ENCODE peak calls at places on chromosomes 16 and 17, in seven cellular contexts. Q is HCT116, A is ovary, W is Peyer's patch, I is IMR-90, Y is sigmoid colon, S is uterus. P is an unnamed sample.

GRCh38 chr17:57899822-57900221 is 50.0 kb upstream of the MRPS23 start:
- DNase-seq in Q (no peak), A (no peak), W (peak; percentile 85), I (no peak), Y (no peak), S (peak; percentile 42), P (no peak)

GRCh38 chr17:45722161-45722560 is 62.0 kb upstream of the CRHR1 start:
- DNase-seq in Q (peak; percentile 16), A (no peak), W (no peak), I (peak; percentile 5), Y (no peak), S (no peak), P (no peak)

GRCh38 chr16:72995151-72995881 is 52.6 kb downstream of the ZFHX3 start:
- DNase-seq in Q (no peak), A (no peak), W (no peak), I (no peak), Y (no peak), S (no peak), P (no peak)

GRCh38 chr16:51374346-51374745 is 223.3 kb upstream of the SALL1 start:
- DNase-seq in Q (no peak), A (no peak), W (no peak), I (peak; percentile 81), Y (no peak), S (no peak), P (no peak)

GRCh38 chr16:10501016-10501607 is 79.3 kb downstream of the EMP2 start:
- DNase-seq in Q (no peak), A (no peak), W (no peak), I (no peak), Y (no peak), S (no peak), P (no peak)

GRCh38 chr17:43846963-43847369 is at the start of gene CD300LG:
- DNase-seq in Q (no peak), A (no peak), W (no peak), I (no peak), Y (no peak), S (peak; percentile 54), P (peak; percentile 57)

GRCh38 chr17:40602445-40603443 is 37.5 kb upstream of the CCR7 start:
- DNase-seq in Q (no peak), A (no peak), W (no peak), I (no peak), Y (peak; percentile 83), S (no peak), P (no peak)

GRCh38 chr16:31354394-31355291 is at the start of gene ITGAX:
- DNase-seq in Q (no peak), A (no peak), W (peak; percentile 74), I (peak; percentile 20), Y (no peak), S (no peak), P (peak; percentile 64)

GRCh38 chr16:12320298-12320706 is 343.8 kb downstream of the SNX29 start:
- DNase-seq in Q (no peak), A (no peak), W (no peak), I (peak; percentile 93), Y (no peak), S (no peak), P (no peak)

GRCh38 chr16:67526149-67526732 is 2.4 kb upstream of the RIPOR1 start:
- DNase-seq in Q (no peak), A (no peak), W (no peak), I (peak; percentile 61), Y (no peak), S (no peak), P (no peak)

GRCh38 chr16:23014592-23014991 is 134.7 kb downstream of the USP31 start:
- DNase-seq in Q (no peak), A (no peak), W (no peak), I (peak; percentile 2), Y (no peak), S (no peak), P (no peak)

GRCh38 chr17:29495011-29495410 is 71.8 kb downstream of the ABHD15 start:
- DNase-seq in Q (no peak), A (no peak), W (no peak), I (peak; percentile 72), Y (no peak), S (no peak), P (no peak)

GRCh38 chr16:63737633-63738032 is 1384.2 kb downstream of the CDH11 start:
- DNase-seq in Q (no peak), A (no peak), W (no peak), I (no peak), Y (no peak), S (no peak), P (no peak)

GRCh38 chr17:79676796-79677195 is 53.9 kb upstream of the ENPP7 start:
- DNase-seq in Q (no peak), A (no peak), W (no peak), I (no peak), Y (no peak), S (no peak), P (no peak)

GRCh38 chr17:42845918-42846593 is 1.7 kb downstream of the AOC2 start:
- DNase-seq in Q (no peak), A (no peak), W (no peak), I (no peak), Y (no peak), S (no peak), P (no peak)

GRCh38 chr17:57557793-57558681 is 187.1 kb downstream of the CCDC182 start:
- DNase-seq in Q (no peak), A (no peak), W (no peak), I (peak; percentile 66), Y (no peak), S (no peak), P (no peak)

GRCh38 chr16:48499822-48500440 is 110.0 kb downstream of the N4BP1 start:
- DNase-seq in Q (no peak), A (peak; percentile 81), W (peak; percentile 49), I (peak; percentile 93), Y (peak; percentile 86), S (peak; percentile 66), P (peak; percentile 46)

GRCh38 chr16:24139282-24139681 is 116.9 kb upstream of the CACNG3 start:
- DNase-seq in Q (no peak), A (no peak), W (no peak), I (no peak), Y (no peak), S (no peak), P (no peak)

GRCh38 chr17:45824901-45825492 is 19.7 kb upstream of the SPPL2C start:
- DNase-seq in Q (no peak), A (no peak), W (no peak), I (no peak), Y (no peak), S (no peak), P (no peak)

GRCh38 chr16:89489731-89490385 is 503 bp downstream of the ANKRD11 start:
- DNase-seq in Q (no peak), A (peak; percentile 34), W (no peak), I (no peak), Y (no peak), S (peak; percentile 37), P (no peak)
- H3K4me1 ChIP-seq in Q (peaks cover 37% of the 10 kb centered on the region), A (peaks cover 21% of the 10 kb centered on the region), W (peaks cover 3% of the 10 kb centered on the region), I (peaks cover 13% of the 10 kb centered on the region), Y (no peaks in the 10 kb centered on the region), S (no peaks in the 10 kb centered on the region), P (peaks cover 48% of the 10 kb centered on the region)

GRCh38 chr17:75849304-75849695 is 5.1 kb upstream of the UNC13D start:
- DNase-seq in Q (no peak), A (no peak), W (no peak), I (no peak), Y (no peak), S (no peak), P (no peak)

GRCh38 chr17:75849724-75850123 is 5.4 kb downstream of the WBP2 start:
- DNase-seq in Q (no peak), A (no peak), W (no peak), I (no peak), Y (no peak), S (no peak), P (no peak)

GRCh38 chr17:75848523-75849303 is 4.5 kb upstream of the UNC13D start:
- DNase-seq in Q (peak; percentile 64), A (peak; percentile 77), W (peak; percentile 94), I (peak; percentile 32), Y (peak; percentile 82), S (peak; percentile 68), P (peak; percentile 81)

GRCh38 chr17:75853410-75853809 is 1.7 kb downstream of the WBP2 start:
- DNase-seq in Q (no peak), A (no peak), W (no peak), I (peak; percentile 60), Y (peak; percentile 70), S (no peak), P (no peak)

DNA sequence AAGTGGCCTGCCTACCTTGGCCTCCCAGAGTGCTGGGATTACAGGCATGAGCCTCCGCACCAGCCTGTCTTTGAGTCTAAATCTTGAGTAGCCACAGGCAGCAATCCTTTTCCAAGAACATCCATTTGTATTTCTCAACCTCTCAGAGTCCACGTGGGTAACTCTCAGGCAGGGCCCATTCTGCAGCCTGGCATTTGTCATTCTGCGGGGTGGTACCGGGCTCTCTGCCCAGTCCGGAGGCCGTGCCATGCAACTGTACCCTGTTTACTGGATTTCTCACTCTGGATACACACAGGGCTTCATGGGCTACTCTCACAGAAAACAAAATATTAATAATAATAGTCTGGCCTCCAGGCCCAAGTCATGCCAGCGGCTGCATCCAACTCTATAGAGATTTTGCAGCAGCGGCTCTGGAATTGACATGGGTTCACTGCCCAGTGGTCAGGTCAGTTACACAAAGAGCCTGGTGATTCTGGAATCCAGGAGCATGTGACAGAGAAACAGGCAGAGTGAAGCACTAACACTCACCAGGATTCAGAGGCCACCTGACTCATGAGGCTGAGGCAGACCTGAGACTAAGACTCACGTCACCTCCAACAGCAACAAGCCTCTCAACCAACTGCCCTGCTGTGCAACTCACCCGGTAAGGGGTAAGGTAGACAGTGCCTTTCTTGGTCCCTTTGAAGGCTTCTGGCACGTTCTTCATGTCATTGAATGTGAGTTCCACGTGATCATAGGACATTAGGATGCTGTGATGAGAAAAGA is 4.0 kb downstream of the WBP2 start:
- DNase-seq in Q (no peak), A (no peak), W (no peak), I (no peak), Y (peak; percentile 89), S (no peak), P (no peak)
- TF ChIP-seq POLR2A in Q (no peak), A (no peak), W (no peak), I (no peak), Y (no peak), S (no peak), P (no peak)

DNA sequence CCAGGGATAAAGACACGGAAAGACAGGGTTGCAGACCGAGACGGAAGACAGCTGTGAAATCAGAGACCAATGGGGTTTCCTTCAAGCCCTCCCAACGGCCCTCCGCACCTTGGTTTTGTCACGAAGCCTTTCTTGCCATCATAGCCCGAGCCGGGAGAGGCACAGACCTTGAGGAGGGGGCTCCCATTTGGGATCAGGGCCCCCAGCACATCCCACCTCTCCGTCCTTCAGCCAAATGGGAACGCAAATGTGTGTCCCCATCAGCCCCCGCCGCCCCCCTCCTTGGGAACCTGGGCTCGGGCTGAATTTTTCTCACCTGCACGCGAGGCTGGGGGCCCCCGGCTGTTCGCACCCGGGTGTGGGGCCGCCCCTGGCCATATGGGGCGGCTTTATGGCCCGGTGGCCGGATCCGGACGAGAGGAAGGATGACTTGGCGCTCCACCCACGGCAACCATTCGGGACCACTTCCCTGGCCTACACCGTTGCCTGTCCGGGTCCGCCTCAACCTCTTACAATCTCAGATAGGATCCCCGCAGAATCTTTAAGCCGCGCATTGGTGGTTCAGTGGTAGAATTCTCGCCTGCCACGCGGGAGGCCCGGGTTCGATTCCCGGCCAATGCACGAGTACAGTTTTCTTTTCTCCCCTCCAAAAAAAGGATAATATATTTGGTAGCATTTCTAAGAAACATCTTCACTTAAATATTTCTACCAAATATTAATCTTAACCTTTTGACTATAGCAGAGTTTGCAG is 1.5 kb upstream of the HES7 start:
- DNase-seq in Q (peak; percentile 60), A (peak; percentile 90), W (peak; percentile 93), I (peak; percentile 60), Y (peak; percentile 92), S (peak; percentile 88), P (peak; percentile 79)
- H3K4me1 ChIP-seq in Q (peaks cover 72% of the 10 kb centered on the region), A (peaks cover 11% of the 10 kb centered on the region), W (peaks cover 3% of the 10 kb centered on the region), I (peaks cover 8% of the 10 kb centered on the region), Y (no peaks in the 10 kb centered on the region), S (no peaks in the 10 kb centered on the region), P (peaks cover 7% of the 10 kb centered on the region)

GRCh38 chr16:88569985-88570690 is at the start of gene ZC3H18:
- DNase-seq in Q (peak; percentile 91), A (peak; percentile 97), W (peak; percentile 98), I (peak; percentile 92), Y (peak; percentile 98), S (peak; percentile 98), P (peak; percentile 98)
- TF ChIP-seq POLR2A in Q (peak; percentile 83), A (peak; percentile 52), W (peak; percentile 62), I (peak; percentile 83), Y (peak; percentile 21), S (peak; percentile 43), P (no peak)

P was measured in heart left ventricle.